ENCODE peak calls at places on chromosomes 6 and 20, in ten cellular contexts. F is CD8-positive, alpha-beta memory T cell; L is cardiac muscle cell; E is tibial artery; Z is mesenchymal stem cell; G is aorta; Y is kidney; N is mucosa of descending colon; M is CD8-positive, alpha-beta T cell; U is small intestine. X is an unnamed sample.

GRCh38 chr6:33816911-33817310 is 13.1 kb upstream of the MLN start:
- DNase-seq in L (no peak), F (peak; percentile 17), G (peak; percentile 31), Z (no peak), Y (peak; percentile 13), M (no peak), N (no peak), E (no peak), U (no peak), X (no peak)

GRCh38 chr6:7251861-7252260 is 61.1 kb downstream of the SSR1 start:
- DNase-seq in F (no peak), E (no peak), Z (no peak), U (no peak), Y (peak; percentile 51), L (no peak), G (no peak), M (no peak), N (peak; percentile 5), X (no peak)

GRCh38 chr6:99458319-99458718 is 33.2 kb upstream of the PNISR start:
- DNase-seq in N (no peak), Z (peak; percentile 31), L (peak; percentile 4), M (no peak), Y (no peak), G (no peak), E (no peak), U (peak; percentile 31), F (no peak), X (no peak)

GRCh38 chr6:127737009-127737486 is 160.1 kb downstream of the C6orf58 start:
- DNase-seq in E (no peak), L (peak; percentile 79), U (peak; percentile 74), G (no peak), F (peak; percentile 53), M (peak; percentile 33), Z (peak; percentile 79), Y (no peak), N (no peak), X (peak; percentile 54)

GRCh38 chr20:47304287-47304686 is 52.2 kb downstream of the ZMYND8 start:
- DNase-seq in U (peak; percentile 27), E (peak; percentile 25), F (no peak), Y (no peak), N (no peak), M (no peak), G (no peak), L (no peak), Z (peak; percentile 73), X (no peak)

GRCh38 chr6:148827421-148827820 is 80.6 kb downstream of the UST start:
- DNase-seq in E (no peak), N (no peak), U (no peak), Y (no peak), F (no peak), M (no peak), Z (no peak), G (no peak), L (no peak), X (no peak)

GRCh38 chr20:35238170-35238569 is 11.7 kb downstream of the MMP24 start:
- DNase-seq in L (no peak), N (no peak), M (no peak), F (no peak), Z (no peak), G (no peak), U (no peak), Y (no peak), E (no peak), X (no peak)

GRCh38 chr6:138036111-138036510 is 71.1 kb downstream of the PERP start:
- DNase-seq in Z (no peak), M (no peak), N (peak; percentile 54), F (no peak), Y (no peak), G (no peak), E (no peak), U (peak; percentile 73), L (no peak), X (no peak)

GRCh38 chr6:15250440-15251168 is 4.7 kb downstream of the JARID2 start:
- DNase-seq in L (no peak), N (no peak), M (no peak), F (no peak), Y (no peak), U (no peak), G (no peak), Z (no peak), E (no peak), X (no peak)

GRCh38 chr6:15255481-15256414 is 9.9 kb downstream of the JARID2 start:
- DNase-seq in Z (no peak), U (peak; percentile 93), L (no peak), N (no peak), F (no peak), M (no peak), G (no peak), Y (no peak), E (no peak), X (peak; percentile 57)

GRCh38 chr6:15254074-15254975 is 8.5 kb downstream of the JARID2 start:
- DNase-seq in E (no peak), Y (no peak), U (no peak), F (no peak), L (no peak), M (no peak), N (no peak), Z (peak; percentile 41), G (no peak), X (no peak)

GRCh38 chr6:15252205-15252604 is 6.3 kb downstream of the JARID2 start:
- DNase-seq in Y (no peak), E (no peak), M (no peak), Z (no peak), U (no peak), N (no peak), L (no peak), G (no peak), F (no peak), X (no peak)

GRCh38 chr6:15253107-15254073 is 7.5 kb downstream of the JARID2 start:
- DNase-seq in E (no peak), Z (no peak), G (no peak), N (no peak), Y (no peak), F (no peak), M (no peak), U (peak; percentile 40), L (no peak), X (no peak)
- H3K4me1 ChIP-seq in E (peaks cover 41% of the 10 kb centered on the region), Z (peaks cover 7% of the 10 kb centered on the region), G (peaks cover 6% of the 10 kb centered on the region), N (peaks cover 38% of the 10 kb centered on the region), Y (peaks cover 14% of the 10 kb centered on the region), F (peaks cover 76% of the 10 kb centered on the region), M (peaks cover 64% of the 10 kb centered on the region), U (peaks cover 16% of the 10 kb centered on the region), L (peaks cover 36% of the 10 kb centered on the region), X (peaks cover 5% of the 10 kb centered on the region)

GRCh38 chr20:6038256-6038655 is 15.6 kb downstream of the LRRN4 start:
- DNase-seq in N (no peak), L (peak; percentile 65), Z (no peak), E (no peak), U (no peak), F (no peak), G (no peak), M (no peak), Y (no peak), X (no peak)

GRCh38 chr20:6037082-6037481 is 16.8 kb downstream of the LRRN4 start:
- DNase-seq in N (no peak), U (no peak), L (no peak), M (no peak), Y (no peak), Z (no peak), E (no peak), F (no peak), G (no peak), X (no peak)

GRCh38 chr20:6034134-6034969 is 19.5 kb downstream of the LRRN4 start:
- DNase-seq in Z (peak; percentile 54), U (no peak), F (no peak), Y (no peak), M (no peak), L (peak; percentile 85), E (no peak), G (no peak), N (no peak), X (no peak)

GRCh38 chr20:6039766-6040165 is 14.1 kb downstream of the LRRN4 start:
- DNase-seq in G (no peak), F (no peak), N (no peak), Z (no peak), L (no peak), E (no peak), Y (no peak), M (no peak), U (no peak), X (no peak)

DNA sequence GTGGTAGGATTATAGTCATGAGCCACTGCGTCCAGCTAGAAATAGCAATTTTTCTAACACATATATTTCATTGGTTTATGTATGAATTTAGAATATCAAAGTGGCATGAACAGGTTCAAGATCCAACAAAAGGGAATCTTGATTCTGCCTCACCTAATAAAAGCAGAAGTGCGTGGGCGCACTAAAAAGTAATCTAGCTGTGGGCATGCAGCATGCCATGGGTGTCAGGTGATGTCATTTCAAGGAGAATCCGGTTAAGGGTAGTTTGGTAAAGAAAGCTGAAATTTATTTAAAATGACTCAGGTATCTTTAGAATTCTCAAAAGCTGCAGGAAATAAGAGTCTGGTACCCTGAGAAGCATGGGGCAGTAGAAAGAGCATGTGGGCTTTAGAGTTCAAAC is 17.6 kb downstream of the LRRN4 start:
- DNase-seq in U (no peak), M (no peak), L (no peak), N (no peak), Y (no peak), Z (no peak), G (no peak), E (no peak), F (no peak), X (no peak)
- H3K36me3 ChIP-seq in U (peaks cover 33% of the 10 kb centered on the region), M (peaks cover 36% of the 10 kb centered on the region), L (peaks cover 47% of the 10 kb centered on the region), N (peaks cover 4% of the 10 kb centered on the region), Y (peaks cover 14% of the 10 kb centered on the region), Z (peaks cover 28% of the 10 kb centered on the region), G (peaks cover 8% of the 10 kb centered on the region), E (peaks cover 81% of the 10 kb centered on the region), F (peaks cover 36% of the 10 kb centered on the region), X (no peaks in the 10 kb centered on the region)

DNA sequence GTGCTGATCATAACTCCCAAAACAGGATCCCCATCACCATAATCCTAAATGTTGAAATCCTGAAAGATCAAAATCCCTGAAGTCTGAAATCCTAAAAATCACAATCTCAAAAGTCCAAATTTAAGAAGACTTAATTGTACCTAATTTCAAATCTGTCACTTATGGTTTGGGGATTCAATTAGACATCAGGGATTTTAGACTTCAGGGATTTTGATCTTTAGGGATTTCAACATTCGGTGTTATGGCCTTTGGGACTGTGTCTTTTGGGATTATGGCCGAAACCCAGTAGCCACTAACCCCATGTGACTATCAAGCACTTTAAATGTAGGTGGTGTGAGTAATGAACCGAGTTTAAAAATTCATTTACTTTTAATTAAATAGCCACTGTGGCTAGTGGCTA is 21.7 kb upstream of the AVP start:
- DNase-seq in E (no peak), U (no peak), Z (no peak), F (no peak), M (no peak), N (no peak), Y (no peak), G (no peak), L (no peak), X (no peak)
- H3K4me1 ChIP-seq in E (no peaks in the 10 kb centered on the region), U (no peaks in the 10 kb centered on the region), Z (peaks cover 4% of the 10 kb centered on the region), F (peaks cover 14% of the 10 kb centered on the region), M (peaks cover 16% of the 10 kb centered on the region), N (no peaks in the 10 kb centered on the region), Y (no peaks in the 10 kb centered on the region), G (no peaks in the 10 kb centered on the region), L (no peaks in the 10 kb centered on the region), X (no peaks in the 10 kb centered on the region)

DNA sequence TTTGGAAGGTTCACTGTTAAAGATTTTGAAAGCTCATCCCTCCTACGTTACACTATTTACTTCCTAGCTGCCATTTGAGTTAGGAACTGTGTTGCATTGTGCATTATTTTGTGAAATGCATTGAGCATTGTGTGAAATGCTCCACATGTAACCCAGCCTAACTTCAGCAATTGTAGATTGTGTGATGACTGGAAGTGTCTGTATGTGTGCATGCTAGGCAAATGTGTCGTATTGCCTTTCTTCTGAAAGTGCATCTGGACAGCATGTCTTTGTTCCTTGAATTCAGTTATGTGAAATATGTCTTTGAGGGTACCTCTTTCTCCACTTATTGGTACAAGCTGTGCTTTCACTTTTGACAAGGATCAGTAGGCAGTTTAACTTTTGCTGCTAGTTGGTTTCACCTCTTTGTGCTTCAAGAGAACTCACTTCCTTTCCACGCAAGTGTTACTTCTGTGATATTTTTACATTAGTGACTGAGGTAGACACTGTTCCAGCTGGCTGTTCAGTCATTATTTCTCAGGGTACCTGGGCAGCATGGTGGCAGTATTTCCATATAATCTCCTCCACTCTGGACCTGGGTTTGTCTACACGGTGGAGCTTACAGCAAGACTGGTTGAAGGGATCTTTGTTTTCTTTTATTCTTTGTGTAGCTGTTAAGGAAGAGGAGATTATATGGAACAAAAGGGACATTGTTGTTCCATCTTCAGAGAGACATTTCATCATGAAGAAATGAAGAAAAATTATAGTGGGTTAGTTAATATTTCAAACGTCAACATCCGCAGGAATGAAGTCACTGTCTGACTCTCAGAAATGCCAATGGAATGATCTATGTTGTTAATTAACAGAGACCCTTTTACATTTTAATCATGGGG is 175.3 kb downstream of the UTRN start:
- DNase-seq in G (no peak), M (no peak), E (no peak), N (no peak), Y (no peak), U (peak; percentile 16), Z (no peak), F (no peak), L (no peak), X (no peak)
- H3K36me3 ChIP-seq in G (peaks cover 5% of the 10 kb centered on the region), M (peaks cover 29% of the 10 kb centered on the region), E (peaks cover 67% of the 10 kb centered on the region), N (no peaks in the 10 kb centered on the region), Y (peaks cover 8% of the 10 kb centered on the region), U (no peaks in the 10 kb centered on the region), Z (peaks cover 7% of the 10 kb centered on the region), F (peaks cover 32% of the 10 kb centered on the region), L (peaks cover 23% of the 10 kb centered on the region), X (no peaks in the 10 kb centered on the region)